ENCODE peak calls at places on chromosomes 11 and 22, in five cellular contexts. E is T-cell, J is epithelial cell of prostate, G is HT1080, F is fibroblast of pulmonary artery. C is an unnamed sample.

GRCh38 chr22:30865656-30866055 is 102.9 kb downstream of the MORC2 start:
- DNase-seq in E (no peak), J (no peak), G (no peak), F (no peak), C (no peak)

GRCh38 chr11:120346233-120346632 is 10.0 kb downstream of the ARHGEF12 start:
- DNase-seq in E (no peak), J (no peak), G (no peak), F (no peak), C (no peak)

GRCh38 chr11:115409691-115410220 is 94.5 kb downstream of the CADM1 start:
- DNase-seq in E (no peak), J (no peak), G (no peak), F (no peak), C (no peak)

GRCh38 chr11:31803813-31804438 is 7.2 kb downstream of the PAX6 start:
- DNase-seq in E (no peak), J (no peak), G (no peak), F (no peak), C (no peak)

GRCh38 chr11:14784230-14784629 is 107.8 kb downstream of the CYP2R1 start:
- DNase-seq in E (no peak), J (no peak), G (no peak), F (no peak), C (no peak)

GRCh38 chr22:23218867-23219251 is 38.5 kb downstream of the BCR start:
- DNase-seq in E (no peak), J (no peak), G (no peak), F (peak; percentile 40), C (peak; percentile 86)

GRCh38 chr11:96905084-96905641 is 515.4 kb downstream of the JRKL start:
- DNase-seq in E (no peak), J (no peak), G (no peak), F (no peak), C (no peak)

GRCh38 chr22:46233231-46233630 is 16.9 kb downstream of the CDPF1 start:
- DNase-seq in E (no peak), J (no peak), G (peak; percentile 83), F (peak; percentile 20), C (peak; percentile 7)

GRCh38 chr11:61888043-61888442 is 3.3 kb downstream of the FADS3 start:
- DNase-seq in E (no peak), J (peak; percentile 41), G (peak; percentile 83), F (peak; percentile 96), C (peak; percentile 90)

GRCh38 chr11:66242085-66242765 is 26.2 kb upstream of the RAB1B start:
- DNase-seq in E (no peak), J (no peak), G (no peak), F (no peak), C (no peak)

GRCh38 chr11:92941676-92942571 is 27.5 kb upstream of the MTNR1B start:
- DNase-seq in E (no peak), J (no peak), G (peak; percentile 22), F (peak; percentile 57), C (peak; percentile 74)

GRCh38 chr11:64660706-64661105 is 62.3 kb downstream of the NRXN2 start:
- DNase-seq in E (no peak), J (no peak), G (no peak), F (no peak), C (no peak)

C was measured in choroid plexus epithelial cell.